ENCODE peak calls at places on chromosomes 3 and 15, in five cellular contexts. One of them, this sample, is unnamed.

GRCh38 chr3:51982838-51983577 is at the start of gene ACY1:
- DNase-seq in GM12878: peak
- DNase-seq in GM23338: peak
- DNase-seq in fibroblast of lung: peak
- DNase-seq in HCT116: peak
- DNase-seq in this sample: peak

GRCh38 chr15:98900382-98900781 is 107.2 kb downstream of the PGPEP1L start:
- DNase-seq in GM12878: no peak
- DNase-seq in GM23338: peak
- DNase-seq in fibroblast of lung: peak
- DNase-seq in HCT116: no peak
- DNase-seq in this sample: no peak

GRCh38 chr15:78619022-78619950 is 1.5 kb downstream of the CHRNA3 start:
- DNase-seq in GM12878: no peak
- DNase-seq in GM23338: peak
- DNase-seq in fibroblast of lung: no peak
- DNase-seq in HCT116: no peak
- DNase-seq in this sample: no peak

GRCh38 chr3:212432-212831 is 15.9 kb downstream of the CHL1 start:
- DNase-seq in GM12878: peak
- DNase-seq in GM23338: no peak
- DNase-seq in fibroblast of lung: no peak
- DNase-seq in HCT116: no peak
- DNase-seq in this sample: no peak

GRCh38 chr3:111285691-111286090 is 214.1 kb downstream of the NECTIN3 start:
- DNase-seq in GM12878: no peak
- DNase-seq in GM23338: no peak
- DNase-seq in fibroblast of lung: no peak
- DNase-seq in HCT116: no peak
- DNase-seq in this sample: no peak

GRCh38 chr15:48559270-48559669 is 86.2 kb downstream of the FBN1 start:
- DNase-seq in GM12878: no peak
- DNase-seq in GM23338: peak
- DNase-seq in fibroblast of lung: peak
- DNase-seq in HCT116: no peak
- DNase-seq in this sample: no peak

GRCh38 chr3:47283596-47284364 is 1.0 kb downstream of the KLHL18 start:
- DNase-seq in GM12878: no peak
- DNase-seq in GM23338: peak
- DNase-seq in fibroblast of lung: peak
- DNase-seq in HCT116: no peak
- DNase-seq in this sample: no peak

GRCh38 chr15:37764733-37765191 is 169.7 kb upstream of the TMCO5A start:
- DNase-seq in GM12878: no peak
- DNase-seq in GM23338: peak
- DNase-seq in fibroblast of lung: peak
- DNase-seq in HCT116: peak
- DNase-seq in this sample: no peak

GRCh38 chr3:31522152-31522551 is 10.6 kb upstream of the STT3B start:
- DNase-seq in GM12878: no peak
- DNase-seq in GM23338: no peak
- DNase-seq in fibroblast of lung: no peak
- DNase-seq in HCT116: no peak
- DNase-seq in this sample: no peak

GRCh38 chr15:58293622-58294550 is 137.9 kb upstream of the LIPC start:
- DNase-seq in GM12878: no peak
- DNase-seq in GM23338: no peak
- DNase-seq in fibroblast of lung: no peak
- DNase-seq in HCT116: no peak
- DNase-seq in this sample: peak

GRCh38 chr3:178436773-178437172 is 99.5 kb upstream of the KCNMB2 start:
- DNase-seq in GM12878: no peak
- DNase-seq in GM23338: peak
- DNase-seq in fibroblast of lung: peak
- DNase-seq in HCT116: peak
- DNase-seq in this sample: no peak

GRCh38 chr3:118628704-118629341 is 405.8 kb downstream of the IGSF11 start:
- DNase-seq in GM12878: peak
- DNase-seq in GM23338: peak
- DNase-seq in fibroblast of lung: peak
- DNase-seq in HCT116: peak
- DNase-seq in this sample: peak

GRCh38 chr3:18556001-18556408 is 130.9 kb upstream of the SATB1 start:
- DNase-seq in GM12878: no peak
- DNase-seq in GM23338: no peak
- DNase-seq in fibroblast of lung: no peak
- DNase-seq in HCT116: no peak
- DNase-seq in this sample: no peak
- H2AFZ ChIP-seq in GM12878: no peak
- H2AFZ ChIP-seq in GM23338: no peak
- H2AFZ ChIP-seq in fibroblast of lung: no peak
- H2AFZ ChIP-seq in HCT116: no peak
- H2AFZ ChIP-seq in this sample: no peak

GRCh38 chr15:84822774-84823579 is 5.8 kb downstream of the ALPK3 start:
- DNase-seq in GM12878: no peak
- DNase-seq in GM23338: no peak
- DNase-seq in fibroblast of lung: no peak
- DNase-seq in HCT116: no peak
- DNase-seq in this sample: no peak

GRCh38 chr15:84824260-84824690 is 7.1 kb downstream of the ALPK3 start:
- DNase-seq in GM12878: no peak
- DNase-seq in GM23338: no peak
- DNase-seq in fibroblast of lung: peak
- DNase-seq in HCT116: no peak
- DNase-seq in this sample: no peak

GRCh38 chr15:84826369-84826823 is 9.2 kb downstream of the ALPK3 start:
- DNase-seq in GM12878: no peak
- DNase-seq in GM23338: peak
- DNase-seq in fibroblast of lung: no peak
- DNase-seq in HCT116: peak
- DNase-seq in this sample: no peak

GRCh38 chr15:84821501-84822021 is 4.4 kb downstream of the ALPK3 start:
- DNase-seq in GM12878: no peak
- DNase-seq in GM23338: no peak
- DNase-seq in fibroblast of lung: no peak
- DNase-seq in HCT116: no peak
- DNase-seq in this sample: no peak

DNA sequence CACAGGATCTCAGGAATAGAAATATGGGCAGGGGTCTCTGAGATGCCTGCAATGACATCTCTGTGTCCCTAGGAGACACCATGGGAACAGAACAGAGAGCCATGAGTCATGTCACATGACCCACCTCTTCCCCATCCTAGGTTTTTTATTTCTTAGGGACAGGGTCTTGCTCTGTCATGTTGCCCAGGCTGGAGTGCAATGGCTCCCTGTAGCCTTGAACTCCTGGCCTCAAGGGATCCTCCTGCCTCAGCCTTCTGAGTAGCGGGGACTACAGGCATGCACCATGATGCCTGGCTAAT is 6.4 kb downstream of the ALPK3 start:
- DNase-seq in GM12878: no peak
- DNase-seq in GM23338: no peak
- DNase-seq in fibroblast of lung: no peak
- DNase-seq in HCT116: no peak
- DNase-seq in this sample: no peak
- H2AFZ ChIP-seq in GM12878: no peak
- H2AFZ ChIP-seq in GM23338: no peak
- H2AFZ ChIP-seq in fibroblast of lung: no peak
- H2AFZ ChIP-seq in HCT116: no peak
- H2AFZ ChIP-seq in this sample: no peak

DNA sequence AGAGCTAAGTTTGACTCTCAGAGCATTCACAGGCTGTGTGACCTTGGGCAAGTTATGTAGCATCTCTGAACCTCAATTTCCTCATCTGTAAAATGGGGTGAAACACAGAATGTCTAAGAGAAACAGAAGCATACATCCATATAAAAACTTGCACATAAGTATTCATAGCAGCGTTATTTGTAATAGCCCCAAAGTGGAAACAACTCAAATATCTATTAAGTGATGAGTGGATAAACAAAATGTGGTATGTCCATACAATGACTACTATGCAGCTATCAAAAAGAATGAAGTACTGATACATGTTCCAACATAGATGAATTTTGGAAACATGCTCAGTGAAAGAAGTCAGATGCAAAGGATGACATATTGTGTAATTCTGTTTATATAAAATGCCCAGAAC is 201.8 kb upstream of the KBTBD8 start:
- DNase-seq in GM12878: no peak
- DNase-seq in GM23338: no peak
- DNase-seq in fibroblast of lung: no peak
- DNase-seq in HCT116: no peak
- DNase-seq in this sample: no peak
- H2AFZ ChIP-seq in GM12878: no peak
- H2AFZ ChIP-seq in GM23338: no peak
- H2AFZ ChIP-seq in fibroblast of lung: no peak
- H2AFZ ChIP-seq in HCT116: no peak
- H2AFZ ChIP-seq in this sample: no peak

DNA sequence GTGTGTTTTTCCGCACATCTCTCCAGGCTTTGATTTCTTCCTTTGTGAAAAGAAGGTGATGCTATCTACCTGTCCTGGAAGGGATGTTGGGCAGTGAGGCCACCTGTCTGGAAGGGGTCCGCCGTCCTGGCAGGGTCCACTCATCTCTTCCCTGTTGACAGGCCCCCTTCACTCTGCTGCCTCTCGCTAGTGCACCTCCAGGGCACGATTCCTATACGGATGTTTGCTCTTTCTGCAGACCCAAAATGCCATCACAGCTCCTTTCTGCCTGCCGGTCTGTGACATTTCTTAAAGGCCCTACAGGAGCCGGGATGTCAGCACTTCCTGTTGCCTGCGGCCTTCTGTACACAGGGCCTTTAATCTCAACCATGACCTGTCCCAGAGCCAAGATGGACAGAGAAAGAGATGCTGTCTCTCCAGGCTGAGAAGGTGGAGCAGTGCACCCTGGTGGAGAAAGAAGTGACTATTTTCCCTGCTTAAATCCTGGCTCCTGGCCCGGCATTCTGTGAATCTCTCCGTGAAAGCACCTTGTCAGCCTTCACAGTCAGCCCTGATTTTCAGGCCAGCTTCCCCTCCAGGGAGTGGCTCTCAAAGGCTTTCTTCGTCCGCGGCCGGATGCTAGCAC is 7.4 kb downstream of the FAM3D start:
- DNase-seq in GM12878: no peak
- DNase-seq in GM23338: peak
- DNase-seq in fibroblast of lung: peak
- DNase-seq in HCT116: peak
- DNase-seq in this sample: no peak
- H2AFZ ChIP-seq in GM12878: no peak
- H2AFZ ChIP-seq in GM23338: peak
- H2AFZ ChIP-seq in fibroblast of lung: no peak
- H2AFZ ChIP-seq in HCT116: peak
- H2AFZ ChIP-seq in this sample: no peak

DNA sequence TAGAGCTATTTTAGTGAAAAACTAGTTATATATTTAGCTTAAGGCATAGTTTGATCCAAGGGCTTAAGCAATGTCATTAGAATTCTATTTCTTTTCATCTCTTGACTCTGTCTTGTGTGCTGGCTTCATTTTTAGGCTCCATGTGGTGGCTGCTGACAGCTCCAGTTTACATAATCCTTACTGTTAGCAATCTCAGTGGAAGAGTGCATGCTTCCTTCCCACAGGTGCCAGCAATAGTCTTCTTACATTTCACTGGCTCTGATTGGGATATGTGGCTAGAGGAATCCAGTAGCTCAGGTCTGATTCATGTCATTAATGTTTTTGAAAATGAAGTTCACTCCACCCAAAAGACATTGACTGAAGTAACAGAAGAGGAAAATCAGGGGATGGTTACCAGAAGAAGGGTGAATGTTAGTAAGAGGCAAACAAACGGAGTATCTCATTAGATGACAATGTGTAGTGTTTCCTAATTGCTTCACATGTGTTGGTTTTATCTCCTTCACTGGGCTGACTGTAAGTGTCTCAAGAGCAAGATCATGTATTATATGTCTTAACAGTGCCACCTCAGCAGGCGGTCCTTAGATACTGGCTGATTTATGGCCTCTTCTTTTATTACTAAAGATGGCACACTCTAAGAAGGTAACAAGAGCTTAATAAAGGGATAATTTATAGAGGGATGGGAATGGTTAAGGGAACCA is 25.6 kb upstream of the TCF12 start:
- DNase-seq in GM12878: no peak
- DNase-seq in GM23338: no peak
- DNase-seq in fibroblast of lung: no peak
- DNase-seq in HCT116: no peak
- DNase-seq in this sample: no peak
- H2AFZ ChIP-seq in GM12878: no peak
- H2AFZ ChIP-seq in GM23338: no peak
- H2AFZ ChIP-seq in fibroblast of lung: no peak
- H2AFZ ChIP-seq in HCT116: no peak
- H2AFZ ChIP-seq in this sample: no peak